ENCODE peak calls at places on chromosomes 13 and 19, in six cellular contexts. O, S, H, B, E and J are unnamed samples.

GRCh38 chr13:28128926-28129325 is 9.4 kb upstream of the PAN3 start:
- DNase-seq in E (no peak), H (no peak), S (no peak), B (no peak), O (no peak), J (no peak)

GRCh38 chr13:72437458-72437857 is 290.0 kb downstream of the MZT1 start:
- DNase-seq in B (peak), E (no peak), S (no peak), O (no peak), H (no peak), J (no peak)

GRCh38 chr13:54489359-54489758 is 1460.7 kb downstream of the OLFM4 start:
- DNase-seq in S (no peak), E (no peak), B (no peak), O (no peak), H (no peak), J (no peak)

GRCh38 chr19:51142119-51142518 is at the start of gene SIGLEC7:
- DNase-seq in B (no peak), E (no peak), H (peak), S (no peak), O (peak), J (no peak)

GRCh38 chr19:1837625-1838105 is 10.6 kb downstream of the REXO1 start:
- DNase-seq in B (no peak), S (no peak), E (peak), O (no peak), H (no peak), J (no peak)

GRCh38 chr13:76000131-76000530 is 364.0 kb downstream of the LMO7 start:
- DNase-seq in S (no peak), E (no peak), B (no peak), O (no peak), H (no peak), J (no peak)

GRCh38 chr13:76829572-76830327 is 56.5 kb downstream of the KCTD12 start:
- DNase-seq in B (no peak), H (peak), E (no peak), S (peak), O (no peak), J (no peak)

GRCh38 chr13:88656751-88657150 is 985.6 kb downstream of the SLITRK5 start:
- DNase-seq in B (no peak), E (no peak), O (no peak), S (no peak), H (no peak), J (no peak)

GRCh38 chr19:5052515-5052914 is 83.6 kb downstream of the KDM4B start:
- DNase-seq in E (peak), O (no peak), H (no peak), S (no peak), B (no peak), J (no peak)

GRCh38 chr19:44607049-44607448 is 6.3 kb upstream of the IGSF23 start:
- DNase-seq in S (no peak), H (no peak), O (no peak), E (no peak), B (no peak), J (no peak)

GRCh38 chr13:30364876-30365275 is 57.4 kb upstream of the UBE2L5 start:
- DNase-seq in H (no peak), S (no peak), E (peak), O (no peak), B (no peak), J (no peak)

GRCh38 chr13:29591310-29591709 is 4.2 kb downstream of the SLC7A1 start:
- DNase-seq in B (no peak), H (no peak), E (no peak), O (no peak), S (no peak), J (no peak)

GRCh38 chr13:23427342-23428182 is 5.9 kb downstream of the SACS start:
- DNase-seq in H (peak), O (no peak), S (peak), E (no peak), B (peak), J (no peak)

GRCh38 chr13:97295279-97296182 is 73.4 kb downstream of the MBNL2 start:
- DNase-seq in S (no peak), O (no peak), H (no peak), B (no peak), E (no peak), J (no peak)

GRCh38 chr19:48192750-48193149 is 22.3 kb downstream of the ZSWIM9 start:
- DNase-seq in O (no peak), S (no peak), H (no peak), B (no peak), E (no peak), J (no peak)

GRCh38 chr19:42277821-42278809 is 9.1 kb downstream of the CIC start:
- DNase-seq in H (peak), E (no peak), O (peak), S (peak), B (no peak), J (no peak)

GRCh38 chr19:1848399-1849131 is at the start of gene REXO1:
- DNase-seq in B (no peak), O (peak), S (peak), H (peak), E (peak), J (peak)

GRCh38 chr19:5993516-5994406 is 15.8 kb upstream of the RANBP3 start:
- DNase-seq in B (no peak), O (no peak), S (peak), E (no peak), H (no peak), J (no peak)

GRCh38 chr19:55986487-55986886 is at the start of gene NLRP5:
- DNase-seq in E (no peak), O (no peak), S (no peak), H (no peak), B (no peak), J (no peak)

GRCh38 chr19:31674503-31675186 is 325.4 kb upstream of the TSHZ3 start:
- DNase-seq in O (no peak), H (no peak), B (no peak), E (no peak), S (no peak), J (no peak)

GRCh38 chr19:4052993-4053422 is 13.7 kb downstream of the ZBTB7A start:
- DNase-seq in E (no peak), H (no peak), O (no peak), S (no peak), B (no peak), J (no peak)

GRCh38 chr13:97329331-97329730 is 104.6 kb upstream of the RAP2A start:
- DNase-seq in E (peak), B (no peak), S (no peak), H (no peak), O (no peak), J (no peak)

GRCh38 chr19:48539503-48540096 is 12.4 kb upstream of the SULT2B1 start:
- DNase-seq in E (no peak), B (no peak), H (no peak), O (no peak), S (peak), J (peak)

GRCh38 chr19:45768644-45769053 is 403 bp downstream of the SIX5 start:
- DNase-seq in S (peak), B (no peak), O (peak), H (peak), E (peak), J (no peak)

GRCh38 chr13:71358218-71358617 is 508.8 kb downstream of the DACH1 start:
- DNase-seq in O (no peak), B (no peak), S (no peak), H (no peak), E (no peak), J (no peak)

GRCh38 chr13:44431150-44431549 is 57.5 kb downstream of the SERP2 start:
- DNase-seq in S (no peak), B (no peak), H (no peak), E (no peak), O (no peak), J (no peak)

GRCh38 chr13:33016414-33017409 is at the start of gene KL:
- DNase-seq in S (peak), E (peak), H (peak), O (peak), B (no peak), J (no peak)

GRCh38 chr13:30840515-30840914 is 65.6 kb upstream of the MEDAG start:
- DNase-seq in B (no peak), S (no peak), O (no peak), E (no peak), H (no peak), J (no peak)

GRCh38 chr19:33269016-33269415 is 33.3 kb downstream of the CEBPA start:
- DNase-seq in S (no peak), O (peak), B (no peak), H (no peak), E (no peak), J (no peak)

GRCh38 chr13:95643814-95644598 is 500 bp downstream of the DZIP1 start:
- DNase-seq in O (peak), B (no peak), H (peak), S (no peak), E (peak), J (no peak)

GRCh38 chr13:77859450-77859849 is 59.2 kb downstream of the EDNRB start:
- DNase-seq in O (peak), S (peak), B (no peak), H (no peak), E (no peak), J (no peak)

GRCh38 chr19:54201980-54202379 is 1.3 kb downstream of the RPS9 start:
- DNase-seq in B (no peak), H (no peak), S (no peak), E (no peak), O (no peak), J (no peak)

GRCh38 chr19:7125221-7125620 is 55.7 kb downstream of the ZNF557 start:
- DNase-seq in H (no peak), S (peak), E (no peak), B (no peak), O (no peak), J (no peak)

GRCh38 chr19:48645652-48646191 is at the start of gene CA11:
- DNase-seq in O (no peak), S (no peak), B (no peak), E (peak), H (no peak), J (no peak)

GRCh38 chr19:8357007-8357521 is 6.9 kb upstream of the ANGPTL4 start:
- DNase-seq in S (no peak), H (no peak), E (no peak), B (no peak), O (peak), J (no peak)

GRCh38 chr13:67076378-67076777 is 153.8 kb downstream of the PCDH9 start:
- DNase-seq in B (no peak), H (no peak), O (no peak), E (no peak), S (no peak), J (no peak)

GRCh38 chr19:45920458-45920857 is 5.9 kb upstream of the NANOS2 start:
- DNase-seq in B (no peak), E (no peak), H (no peak), O (peak), S (no peak), J (no peak)

GRCh38 chr13:112926003-112926402 is 43.0 kb upstream of the MCF2L start:
- DNase-seq in H (no peak), S (no peak), B (no peak), O (no peak), E (no peak), J (no peak)

GRCh38 chr13:35953537-35954206 is 177.5 kb downstream of the DCLK1 start:
- DNase-seq in B (peak), E (peak), H (peak), S (peak), O (peak), J (peak)
- H3K4me3 ChIP-seq in B (peak), E (no peak), H (no peak), S (no peak), O (peak), J (peak)

GRCh38 chr19:10707440-10707839 is 6.2 kb downstream of the QTRT1 start:
- DNase-seq in O (no peak), E (no peak), H (no peak), B (no peak), S (no peak), J (no peak)

GRCh38 chr19:10699650-10700335 is 1.4 kb upstream of the QTRT1 start:
- DNase-seq in B (no peak), E (peak), S (no peak), O (no peak), H (no peak), J (no peak)

GRCh38 chr19:10706990-10707389 is 5.8 kb downstream of the QTRT1 start:
- DNase-seq in E (no peak), B (no peak), O (no peak), H (no peak), S (no peak), J (no peak)

DNA sequence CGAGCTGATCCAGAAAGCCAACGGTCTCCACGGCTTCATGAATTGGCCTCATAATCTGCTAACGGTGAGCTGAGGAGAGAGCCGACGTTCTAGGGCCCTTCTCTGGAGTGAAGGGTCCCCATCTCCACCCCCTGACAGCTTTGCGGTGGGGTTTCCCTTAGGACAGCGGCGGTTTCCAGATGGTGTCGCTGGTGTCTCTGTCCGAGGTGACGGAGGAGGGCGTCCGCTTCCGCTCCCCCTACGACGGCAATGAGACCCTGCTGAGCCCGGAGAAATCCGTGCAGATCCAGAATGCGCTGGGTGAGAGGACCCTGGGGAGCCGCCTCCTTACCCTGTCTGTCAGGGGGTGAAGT is 692 bp downstream of the QTRT1 start:
- DNase-seq in O (no peak), E (peak), H (no peak), S (no peak), B (no peak), J (no peak)
- H3K4me3 ChIP-seq in O (peak), E (peak), H (no peak), S (peak), B (peak), J (peak)

DNA sequence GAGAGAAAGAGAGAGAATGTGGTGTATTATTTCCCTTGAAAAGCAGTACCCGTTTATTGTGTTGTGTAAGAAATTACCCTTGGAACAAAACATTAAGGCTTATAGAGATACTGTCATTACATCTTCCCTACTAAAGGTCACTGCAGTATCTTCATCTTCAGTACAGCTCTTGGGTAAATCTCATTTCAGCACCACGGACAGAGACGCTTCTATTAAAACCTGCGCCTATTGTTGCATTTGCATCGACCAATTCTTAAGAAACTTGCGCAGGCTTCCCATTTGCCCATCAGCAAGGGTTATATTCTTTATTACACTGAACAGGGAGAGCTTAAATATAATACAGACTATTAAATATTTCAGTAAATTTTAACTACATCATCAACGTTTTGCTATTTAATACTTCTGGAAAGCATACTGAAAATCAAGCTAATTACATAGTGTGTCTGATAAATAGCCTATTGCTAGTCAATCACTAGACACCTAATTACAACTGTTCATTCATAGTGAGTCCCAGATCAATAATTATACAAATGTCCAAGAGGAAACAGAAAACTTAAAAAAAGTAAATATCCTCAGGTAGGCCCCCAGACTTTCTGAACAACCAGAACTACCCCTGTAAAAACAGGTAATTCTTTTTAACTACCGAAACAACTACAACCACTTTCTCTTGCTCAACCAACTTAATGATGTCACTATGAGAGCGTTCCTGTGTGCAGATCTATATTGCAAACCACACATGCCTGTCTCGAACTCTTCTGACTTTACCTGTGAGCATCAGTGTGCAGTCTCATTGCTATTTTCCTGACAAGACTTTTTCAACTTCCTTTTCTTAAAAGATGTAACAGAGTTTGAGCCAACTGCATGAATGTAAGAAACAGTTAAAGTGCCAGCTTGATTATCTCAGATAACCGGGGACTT is 350.5 kb downstream of the LIG4 start:
- DNase-seq in H (no peak), B (no peak), E (peak), O (no peak), S (no peak), J (no peak)
- H3K4me3 ChIP-seq in H (no peak), B (no peak), E (peak), O (no peak), S (no peak), J (peak)

GRCh38 chr19:18833141-18833476 is 1.4 kb downstream of the UPF1 start:
- DNase-seq in O (no peak), H (no peak), S (no peak), E (no peak), B (no peak), J (no peak)

GRCh38 chr19:18832331-18833140 is 777 bp downstream of the UPF1 start:
- DNase-seq in H (no peak), E (peak), B (no peak), S (no peak), O (no peak), J (no peak)

GRCh38 chr19:18831524-18832330 is at the start of gene UPF1:
- DNase-seq in H (peak), S (peak), O (peak), B (no peak), E (peak), J (peak)

GRCh38 chr19:18833849-18834643 is 2.3 kb downstream of the UPF1 start:
- DNase-seq in B (no peak), O (no peak), S (no peak), H (no peak), E (peak), J (no peak)

GRCh38 chr19:18834644-18834984 is 2.9 kb downstream of the UPF1 start:
- DNase-seq in O (no peak), H (no peak), B (no peak), E (no peak), S (no peak), J (no peak)
- H3K4me3 ChIP-seq in O (peak), H (no peak), B (no peak), E (peak), S (no peak), J (no peak)

DNA sequence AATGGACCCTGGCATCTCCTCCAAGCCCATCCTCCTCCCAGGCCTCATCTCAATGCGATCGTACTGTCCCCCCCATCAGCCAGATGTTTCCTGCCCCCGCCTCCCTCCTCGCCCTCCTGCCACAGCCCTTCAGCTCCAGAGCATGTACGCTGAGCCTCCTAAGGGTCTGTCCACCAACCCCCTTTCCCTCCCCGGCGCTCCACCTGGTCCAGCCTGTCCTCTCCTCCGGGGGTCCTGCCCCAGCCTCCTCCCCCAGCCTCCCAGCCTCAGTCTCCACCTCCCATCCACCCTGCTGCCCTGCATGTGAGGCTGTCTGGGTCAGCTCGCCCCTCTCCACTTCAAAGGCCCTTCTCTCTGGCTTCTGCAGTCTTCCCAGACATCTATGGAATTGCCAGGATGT is 4.5 kb downstream of the SIRT2 start:
- DNase-seq in E (no peak), H (no peak), B (no peak), S (no peak), O (no peak), J (no peak)
- H3K4me3 ChIP-seq in E (no peak), H (no peak), B (no peak), S (no peak), O (no peak), J (no peak)